ENCODE peak calls at places on chromosomes 13 and 19, in eight cellular contexts. O is fibroblast of mammary gland; W is GDM1; N is non-pigmented ciliary epithelial cell; M is PC-3; E is stimulated activated CD4-positive, alpha-beta T cell treated with anti-CD3 and anti-CD28 coated beads, Interleukin-4, amount 100 ng/mL, for 1 hour; K is type B pancreatic cell; T is substantia nigra. J is an unnamed sample.

GRCh38 chr19:3344608-3345598 is 21.5 kb upstream of the NFIC start:
- DNase-seq in N (no peak), T (no peak), O (no peak), W (no peak), E (no peak), M (no peak), K (no peak), J (no peak)

GRCh38 chr13:113764793-113765190 is 5.8 kb downstream of the TMEM255B start:
- DNase-seq in K (no peak), N (no peak), O (no peak), M (no peak), W (no peak), T (no peak), E (no peak), J (no peak)

GRCh38 chr13:109816979-109817275 is 30.5 kb upstream of the IRS2 start:
- DNase-seq in M (peak), E (no peak), T (no peak), N (no peak), O (peak), K (no peak), W (no peak), J (peak)

GRCh38 chr13:49042476-49042875 is 66.8 kb downstream of the FNDC3A start:
- DNase-seq in W (no peak), T (no peak), K (no peak), N (no peak), E (no peak), M (no peak), O (no peak), J (peak)

GRCh38 chr19:39672473-39672872 is 16.8 kb downstream of the LGALS16 start:
- DNase-seq in T (no peak), E (no peak), O (no peak), K (no peak), N (no peak), W (no peak), M (no peak), J (no peak)

GRCh38 chr19:5392476-5392875 is 51.9 kb upstream of the PTPRS start:
- DNase-seq in T (no peak), N (no peak), O (no peak), M (no peak), W (no peak), E (no peak), K (no peak), J (no peak)

GRCh38 chr13:44842158-44842557 is 147.1 kb downstream of the NUFIP1 start:
- DNase-seq in O (peak), W (no peak), N (peak), T (no peak), K (no peak), M (peak), E (no peak), J (peak)

GRCh38 chr19:35056513-35057063 is 15.1 kb downstream of the HPN start:
- DNase-seq in O (no peak), K (no peak), N (no peak), M (no peak), E (no peak), T (no peak), W (no peak), J (no peak)

GRCh38 chr13:113840541-113841354 is 23.1 kb downstream of the GAS6 start:
- DNase-seq in W (no peak), N (no peak), O (no peak), M (no peak), E (no peak), K (no peak), T (no peak), J (no peak)

GRCh38 chr19:27681972-27682371 is 1531.0 kb downstream of the UQCRFS1 start:
- DNase-seq in N (no peak), K (no peak), E (no peak), O (no peak), M (no peak), W (no peak), T (no peak), J (no peak)

GRCh38 chr13:26017196-26017921 is 34.5 kb downstream of the SHISA2 start:
- DNase-seq in T (no peak), O (no peak), E (no peak), W (no peak), K (no peak), M (no peak), N (no peak), J (no peak)

GRCh38 chr13:113775451-113776145 is 16.6 kb downstream of the TMEM255B start:
- DNase-seq in O (no peak), N (no peak), T (no peak), K (no peak), W (no peak), E (no peak), M (no peak), J (no peak)

GRCh38 chr19:2477141-2477710 is 1.3 kb downstream of the GADD45B start:
- DNase-seq in M (peak), N (no peak), T (no peak), O (no peak), W (no peak), K (no peak), E (peak), J (peak)

GRCh38 chr19:33486936-33487793 is 34.4 kb downstream of the PEPD start:
- DNase-seq in M (no peak), O (no peak), W (no peak), E (no peak), T (no peak), K (no peak), N (no peak), J (no peak)

GRCh38 chr13:26327905-26328304 is 74.0 kb downstream of the CDK8 start:
- DNase-seq in M (peak), W (no peak), T (no peak), E (no peak), K (no peak), N (no peak), O (no peak), J (no peak)

GRCh38 chr19:18419195-18419698 is at the start of gene SSBP4:
- DNase-seq in E (peak), K (no peak), N (no peak), W (peak), M (peak), T (no peak), O (peak), J (peak)

GRCh38 chr13:89746554-89746953 is 1600.9 kb upstream of the MIR17HG start:
- DNase-seq in N (no peak), E (no peak), W (no peak), M (no peak), K (no peak), T (no peak), O (no peak), J (no peak)

GRCh38 chr13:92197669-92198068 is 799.2 kb downstream of the GPC5 start:
- DNase-seq in E (no peak), W (no peak), T (no peak), N (no peak), M (no peak), O (peak), K (no peak), J (peak)

GRCh38 chr13:76471486-76471885 is 414.7 kb downstream of the KCTD12 start:
- DNase-seq in E (no peak), K (no peak), T (no peak), O (no peak), N (no peak), M (no peak), W (no peak), J (no peak)

GRCh38 chr13:71866173-71867091 is 572 bp downstream of the DACH1 start:
- DNase-seq in O (no peak), T (no peak), M (no peak), E (peak), W (no peak), N (no peak), K (peak), J (no peak)

GRCh38 chr13:98570929-98571372 is 6.0 kb downstream of the STK24 start:
- DNase-seq in E (no peak), K (no peak), N (no peak), T (no peak), W (no peak), O (peak), M (peak), J (no peak)

GRCh38 chr19:42153606-42154405 is 21.6 kb upstream of the POU2F2 start:
- DNase-seq in K (no peak), W (no peak), T (no peak), O (no peak), N (no peak), E (no peak), M (no peak), J (no peak)

GRCh38 chr19:19642506-19643157 is 825 bp downstream of the GMIP start:
- DNase-seq in E (peak), N (no peak), M (peak), O (no peak), T (no peak), K (no peak), W (no peak), J (no peak)

GRCh38 chr13:48265217-48265815 is 32.3 kb downstream of the ITM2B start:
- DNase-seq in M (no peak), W (peak), K (no peak), E (no peak), O (no peak), N (no peak), T (no peak), J (no peak)

GRCh38 chr13:67217914-67218313 is 12.2 kb downstream of the PCDH9 start:
- DNase-seq in W (no peak), T (no peak), E (no peak), N (no peak), M (no peak), O (no peak), K (no peak), J (no peak)

GRCh38 chr13:25686831-25687495 is 315.2 kb downstream of the ATP8A2 start:
- DNase-seq in T (no peak), M (no peak), K (no peak), N (no peak), O (no peak), E (no peak), W (no peak), J (no peak)

GRCh38 chr13:42807236-42807635 is 25.9 kb downstream of the FAM216B start:
- DNase-seq in N (no peak), K (no peak), W (peak), M (peak), E (no peak), O (peak), T (no peak), J (peak)

GRCh38 chr13:112443191-112444000 is 67.2 kb downstream of the SPACA7 start:
- DNase-seq in E (no peak), N (no peak), K (no peak), O (no peak), W (no peak), T (no peak), M (no peak), J (no peak)

GRCh38 chr19:8143041-8143440 is 6.4 kb downstream of the FBN3 start:
- DNase-seq in K (no peak), W (no peak), N (no peak), T (no peak), M (no peak), E (no peak), O (no peak), J (no peak)

J was measured in IMR-90.